ENCODE peak calls at places on chromosome 9, in seven cellular contexts. Q is lower leg skin, Y is AG09309, S is foreskin keratinocyte, U is natural killer cell, G is RWPE1, F is GM12878. H is an unnamed sample.

GRCh38 chr9:137751616-137752015 is 126.0 kb upstream of the CACNA1B start:
- DNase-seq in Q (no peak), Y (no peak), S (no peak), U (no peak), G (no peak), F (no peak), H (no peak)

GRCh38 chr9:87713278-87713989 is 12.5 kb upstream of the CTSL start:
- DNase-seq in Q (peak), Y (peak), S (peak), U (no peak), G (peak), F (no peak), H (no peak)

GRCh38 chr9:108133101-108133500 is 643.5 kb upstream of the KLF4 start:
- DNase-seq in Q (no peak), Y (no peak), S (no peak), U (no peak), G (no peak), F (no peak), H (no peak)

GRCh38 chr9:126050605-126050990 is 276.0 kb upstream of the MVB12B start:
- DNase-seq in Q (no peak), Y (no peak), S (no peak), U (no peak), G (no peak), F (no peak), H (no peak)

GRCh38 chr9:135136481-135136880 is 49.0 kb downstream of the OLFM1 start:
- DNase-seq in Q (no peak), Y (no peak), S (no peak), U (no peak), G (no peak), F (no peak), H (no peak)

GRCh38 chr9:103661663-103662062 is 432.4 kb upstream of the SMC2 start:
- DNase-seq in Q (no peak), Y (no peak), S (no peak), U (no peak), G (peak), F (no peak), H (no peak)

GRCh38 chr9:116558035-116558434 is 129.1 kb upstream of the TRIM32 start:
- DNase-seq in Q (no peak), Y (no peak), S (no peak), U (no peak), G (no peak), F (no peak), H (no peak)

GRCh38 chr9:113361304-113362018 is 12.1 kb downstream of the BSPRY start:
- DNase-seq in Q (no peak), Y (peak), S (no peak), U (no peak), G (no peak), F (no peak), H (no peak)

GRCh38 chr9:92636627-92637026 is 33.3 kb downstream of the IPPK start:
- DNase-seq in Q (no peak), Y (no peak), S (no peak), U (no peak), G (no peak), F (no peak), H (peak)

GRCh38 chr9:104506565-104506964 is 2.5 kb downstream of the OR13F1 start:
- DNase-seq in Q (no peak), Y (no peak), S (peak), U (no peak), G (peak), F (no peak), H (no peak)

GRCh38 chr9:114157516-114158176 is 2.3 kb downstream of the COL27A1 start:
- DNase-seq in Q (no peak), Y (no peak), S (peak), U (no peak), G (no peak), F (no peak), H (no peak)

GRCh38 chr9:109307380-109308240 is 13.2 kb downstream of the EPB41L4B start:
- DNase-seq in Q (no peak), Y (no peak), S (no peak), U (no peak), G (no peak), F (no peak), H (no peak)

GRCh38 chr9:113650207-113651131 is 186.9 kb downstream of the RGS3 start:
- DNase-seq in Q (no peak), Y (no peak), S (peak), U (no peak), G (peak), F (no peak), H (no peak)

GRCh38 chr9:121708768-121709488 is 57.5 kb downstream of the DAB2IP start:
- DNase-seq in Q (no peak), Y (no peak), S (no peak), U (no peak), G (no peak), F (no peak), H (no peak)

GRCh38 chr9:122777052-122777451 is 11.7 kb upstream of the OR5C1 start:
- DNase-seq in Q (no peak), Y (no peak), S (no peak), U (no peak), G (no peak), F (no peak), H (no peak)

GRCh38 chr9:125511780-125512179 is 195.2 kb downstream of the MAPKAP1 start:
- DNase-seq in Q (no peak), Y (no peak), S (no peak), U (no peak), G (peak), F (no peak), H (no peak)

GRCh38 chr9:92974161-92974661 is 26.9 kb downstream of the FGD3 start:
- DNase-seq in Q (no peak), Y (no peak), S (no peak), U (no peak), G (peak), F (no peak), H (no peak)

GRCh38 chr9:38066907-38067610 is 2.0 kb downstream of the SHB start:
- DNase-seq in Q (peak), Y (no peak), S (no peak), U (no peak), G (no peak), F (no peak), H (no peak)

GRCh38 chr9:38067611-38067891 is 1.5 kb downstream of the SHB start:
- DNase-seq in Q (no peak), Y (no peak), S (no peak), U (no peak), G (no peak), F (no peak), H (no peak)

GRCh38 chr9:38068616-38068865 is 486 bp downstream of the SHB start:
- DNase-seq in Q (no peak), Y (no peak), S (no peak), U (peak), G (no peak), F (no peak), H (no peak)

GRCh38 chr9:38067892-38068615 is 973 bp downstream of the SHB start:
- DNase-seq in Q (no peak), Y (no peak), S (no peak), U (no peak), G (no peak), F (no peak), H (no peak)

DNA sequence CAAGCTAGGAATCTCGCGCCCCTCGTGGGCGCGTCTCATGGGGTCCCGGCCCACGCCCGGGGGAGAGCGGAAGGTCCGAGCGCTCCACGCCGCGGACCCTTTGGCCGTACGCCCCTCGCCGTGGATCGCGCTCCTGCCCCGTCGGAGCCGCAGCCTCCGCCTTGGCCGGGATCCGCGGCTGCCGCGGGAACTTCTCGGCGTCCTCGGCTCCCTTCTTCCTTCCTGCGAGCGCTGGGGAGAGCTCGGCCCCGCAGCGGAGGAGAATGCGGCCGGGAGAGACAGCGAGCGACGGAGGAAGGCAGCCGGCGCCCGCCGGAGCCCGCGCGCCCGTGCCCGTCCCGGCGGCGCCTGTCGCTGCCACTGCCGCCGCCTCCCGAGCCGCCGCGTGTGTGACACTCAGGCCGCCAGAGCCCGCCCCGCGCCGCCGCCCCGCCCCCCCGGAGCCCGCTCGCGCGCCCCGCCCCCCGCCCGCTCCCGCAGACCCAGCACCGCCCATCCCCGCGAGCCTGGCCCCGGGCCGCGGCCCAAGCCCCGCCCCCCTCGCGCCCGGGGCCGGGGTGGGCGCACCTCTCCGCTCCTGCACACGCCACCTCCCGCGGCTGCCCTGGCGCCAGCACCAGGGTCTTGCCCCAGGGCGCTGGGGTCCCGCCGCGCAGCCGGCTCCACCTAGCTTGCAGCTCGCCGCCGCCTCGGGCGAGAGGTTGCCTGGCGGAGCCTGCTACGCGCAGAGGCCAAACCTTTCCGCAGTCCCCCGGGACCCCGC is at the start of gene SHB:
- DNase-seq in Q (peak), Y (no peak), S (no peak), U (peak), G (peak), F (no peak), H (peak)
- TF ChIP-seq CTCF in Q (no peak), Y (no peak), S (no peak), U (peak), G (peak), F (no peak), H (no peak)

DNA sequence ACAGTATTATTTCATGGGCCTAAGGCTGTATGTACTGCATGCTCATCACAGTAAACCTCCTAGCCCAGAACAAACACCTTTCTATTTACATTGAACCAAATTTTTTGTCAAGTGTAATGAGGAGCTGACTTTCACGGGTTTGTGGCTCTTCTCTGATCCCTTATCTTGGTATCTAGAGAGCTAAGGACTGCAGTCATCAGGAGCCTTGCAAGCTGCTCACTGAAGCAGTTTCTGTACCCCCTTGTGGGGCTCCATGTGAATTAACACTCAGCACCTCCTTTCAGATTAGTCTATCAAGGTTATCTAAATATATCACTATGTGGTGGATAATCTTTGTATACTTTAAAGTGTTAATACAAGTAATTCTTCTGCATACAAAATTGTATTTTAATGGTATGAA is 108.2 kb downstream of the AUH start:
- DNase-seq in Q (no peak), Y (no peak), S (no peak), U (no peak), G (peak), F (no peak), H (no peak)
- TF ChIP-seq CTCF in Q (no peak), Y (no peak), S (peak), U (peak), G (no peak), F (no peak), H (peak)

GRCh38 chr9:69149321-69149807 is 24.7 kb upstream of the TJP2 start:
- DNase-seq in Q (peak), Y (no peak), S (no peak), U (no peak), G (no peak), F (no peak), H (peak)

GRCh38 chr9:69153707-69154521 is 20.2 kb upstream of the TJP2 start:
- DNase-seq in Q (no peak), Y (no peak), S (no peak), U (no peak), G (no peak), F (no peak), H (no peak)

GRCh38 chr9:69155341-69156030 is 18.6 kb upstream of the TJP2 start:
- DNase-seq in Q (no peak), Y (no peak), S (peak), U (no peak), G (peak), F (no peak), H (peak)

GRCh38 chr9:69147041-69147834 is 26.8 kb upstream of the TJP2 start:
- DNase-seq in Q (peak), Y (no peak), S (no peak), U (no peak), G (no peak), F (no peak), H (peak)

GRCh38 chr9:69151506-69151905 is 22.6 kb upstream of the TJP2 start:
- DNase-seq in Q (no peak), Y (no peak), S (no peak), U (no peak), G (no peak), F (no peak), H (peak)
- TF ChIP-seq CTCF in Q (no peak), Y (no peak), S (no peak), U (no peak), G (no peak), F (no peak), H (no peak)

GRCh38 chr9:2663486-2663885 is 41.9 kb downstream of the VLDLR start:
- DNase-seq in Q (no peak), Y (no peak), S (no peak), U (no peak), G (no peak), F (no peak), H (no peak)

GRCh38 chr9:2666569-2666968 is 45.0 kb downstream of the VLDLR start:
- DNase-seq in Q (no peak), Y (no peak), S (no peak), U (no peak), G (no peak), F (no peak), H (no peak)

GRCh38 chr9:2663886-2664674 is 42.5 kb downstream of the VLDLR start:
- DNase-seq in Q (no peak), Y (no peak), S (no peak), U (no peak), G (no peak), F (no peak), H (no peak)

GRCh38 chr9:2664675-2665065 is 43.1 kb downstream of the VLDLR start:
- DNase-seq in Q (no peak), Y (no peak), S (no peak), U (no peak), G (no peak), F (no peak), H (no peak)

DNA sequence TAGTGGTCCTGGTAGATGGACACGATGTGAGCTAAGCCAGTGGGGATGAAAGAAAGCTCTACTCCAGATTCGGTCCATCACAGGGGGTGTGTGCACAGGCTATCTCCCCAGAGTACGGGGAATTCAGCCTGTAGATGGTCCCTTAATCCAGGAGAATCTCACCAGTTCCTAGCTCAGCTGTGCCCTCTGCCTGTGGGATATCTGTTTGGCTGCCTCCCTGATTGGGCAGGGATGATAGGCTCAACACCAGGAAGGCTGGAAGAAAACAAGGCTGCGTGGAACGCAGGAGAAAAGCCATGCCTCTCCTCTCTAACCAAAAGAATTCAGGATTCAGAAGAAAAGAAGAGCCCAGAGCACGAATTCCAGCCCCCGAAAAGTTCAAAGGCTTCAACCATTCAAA is 40.9 kb downstream of the VLDLR start:
- DNase-seq in Q (no peak), Y (no peak), S (no peak), U (no peak), G (no peak), F (no peak), H (no peak)
- TF ChIP-seq CTCF in Q (no peak), Y (no peak), S (peak), U (no peak), G (no peak), F (no peak), H (peak)

DNA sequence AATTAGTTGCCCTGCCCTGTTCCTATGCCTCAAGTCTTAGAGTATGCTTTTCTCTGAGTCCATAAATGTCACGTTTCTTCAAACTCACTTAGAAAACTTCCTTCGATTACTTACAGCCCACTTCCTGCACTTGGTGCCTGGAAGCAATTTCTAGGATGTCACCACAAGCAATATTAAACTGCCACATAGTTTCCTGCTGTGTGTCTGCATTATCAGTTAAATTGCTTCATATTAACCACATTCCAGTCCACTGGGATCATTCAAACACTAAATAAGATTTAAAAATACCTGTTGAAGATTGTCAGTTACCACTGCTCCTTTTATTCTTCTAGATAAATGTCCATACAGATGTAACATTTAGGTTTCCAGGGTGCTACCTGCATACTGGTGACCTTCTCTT is 4.1 kb downstream of the DENND1A start:
- DNase-seq in Q (no peak), Y (no peak), S (no peak), U (no peak), G (no peak), F (no peak), H (no peak)
- TF ChIP-seq CTCF in Q (no peak), Y (no peak), S (no peak), U (no peak), G (no peak), F (no peak), H (no peak)